ENCODE peak calls at places on chromosome 10, in eight cellular contexts. One of them, this sample, is unnamed.

GRCh38 chr10:111756541-111757061 is 427.0 kb downstream of the GPAM start:
- DNase-seq in GM12878: no peak
- DNase-seq in SK-N-SH: peak
- DNase-seq in sigmoid colon: peak
- DNase-seq in stomach: no peak
- DNase-seq in upper lobe of left lung: no peak
- DNase-seq in transverse colon: peak
- DNase-seq in esophagus muscularis mucosa: no peak
- DNase-seq in this sample: no peak

GRCh38 chr10:98423691-98424120 is 8.7 kb upstream of the PYROXD2 start:
- DNase-seq in GM12878: no peak
- DNase-seq in SK-N-SH: no peak
- DNase-seq in sigmoid colon: peak
- DNase-seq in stomach: peak
- DNase-seq in upper lobe of left lung: no peak
- DNase-seq in transverse colon: no peak
- DNase-seq in esophagus muscularis mucosa: no peak
- DNase-seq in this sample: no peak

GRCh38 chr10:83881647-83882046 is 257.7 kb upstream of the GHITM start:
- DNase-seq in GM12878: no peak
- DNase-seq in SK-N-SH: no peak
- DNase-seq in sigmoid colon: no peak
- DNase-seq in stomach: no peak
- DNase-seq in upper lobe of left lung: no peak
- DNase-seq in transverse colon: no peak
- DNase-seq in esophagus muscularis mucosa: no peak
- DNase-seq in this sample: no peak

GRCh38 chr10:13705526-13706169 is 118.9 kb downstream of the PRPF18 start:
- DNase-seq in GM12878: no peak
- DNase-seq in SK-N-SH: no peak
- DNase-seq in sigmoid colon: no peak
- DNase-seq in stomach: no peak
- DNase-seq in upper lobe of left lung: no peak
- DNase-seq in transverse colon: no peak
- DNase-seq in esophagus muscularis mucosa: no peak
- DNase-seq in this sample: no peak

GRCh38 chr10:13721486-13721885 is 134.7 kb downstream of the PRPF18 start:
- DNase-seq in GM12878: no peak
- DNase-seq in SK-N-SH: no peak
- DNase-seq in sigmoid colon: no peak
- DNase-seq in stomach: no peak
- DNase-seq in upper lobe of left lung: peak
- DNase-seq in transverse colon: no peak
- DNase-seq in esophagus muscularis mucosa: no peak
- DNase-seq in this sample: no peak

GRCh38 chr10:83871486-83872081 is 267.7 kb upstream of the GHITM start:
- DNase-seq in GM12878: peak
- DNase-seq in SK-N-SH: peak
- DNase-seq in sigmoid colon: peak
- DNase-seq in stomach: peak
- DNase-seq in upper lobe of left lung: peak
- DNase-seq in transverse colon: peak
- DNase-seq in esophagus muscularis mucosa: no peak
- DNase-seq in this sample: no peak

GRCh38 chr10:78408011-78408410 is 374.3 kb downstream of the RPS24 start:
- DNase-seq in GM12878: no peak
- DNase-seq in SK-N-SH: no peak
- DNase-seq in sigmoid colon: peak
- DNase-seq in stomach: no peak
- DNase-seq in upper lobe of left lung: no peak
- DNase-seq in transverse colon: no peak
- DNase-seq in esophagus muscularis mucosa: no peak
- DNase-seq in this sample: peak

GRCh38 chr10:12502526-12503274 is 153.4 kb downstream of the CAMK1D start:
- DNase-seq in GM12878: no peak
- DNase-seq in SK-N-SH: no peak
- DNase-seq in sigmoid colon: no peak
- DNase-seq in stomach: no peak
- DNase-seq in upper lobe of left lung: no peak
- DNase-seq in transverse colon: no peak
- DNase-seq in esophagus muscularis mucosa: no peak
- DNase-seq in this sample: peak

GRCh38 chr10:20855398-20856038 is 41.6 kb downstream of the NEBL start:
- DNase-seq in GM12878: no peak
- DNase-seq in SK-N-SH: peak
- DNase-seq in sigmoid colon: no peak
- DNase-seq in stomach: no peak
- DNase-seq in upper lobe of left lung: no peak
- DNase-seq in transverse colon: no peak
- DNase-seq in esophagus muscularis mucosa: no peak
- DNase-seq in this sample: no peak

GRCh38 chr10:24255907-24256306 is 47.0 kb downstream of the KIAA1217 start:
- DNase-seq in GM12878: no peak
- DNase-seq in SK-N-SH: peak
- DNase-seq in sigmoid colon: no peak
- DNase-seq in stomach: no peak
- DNase-seq in upper lobe of left lung: no peak
- DNase-seq in transverse colon: no peak
- DNase-seq in esophagus muscularis mucosa: no peak
- DNase-seq in this sample: no peak

GRCh38 chr10:116490028-116490662 is 55.6 kb upstream of the PNLIP start:
- DNase-seq in GM12878: no peak
- DNase-seq in SK-N-SH: peak
- DNase-seq in sigmoid colon: no peak
- DNase-seq in stomach: no peak
- DNase-seq in upper lobe of left lung: no peak
- DNase-seq in transverse colon: no peak
- DNase-seq in esophagus muscularis mucosa: no peak
- DNase-seq in this sample: no peak

GRCh38 chr10:3071405-3072198 is 4.3 kb downstream of the PFKP start:
- DNase-seq in GM12878: no peak
- DNase-seq in SK-N-SH: no peak
- DNase-seq in sigmoid colon: no peak
- DNase-seq in stomach: no peak
- DNase-seq in upper lobe of left lung: peak
- DNase-seq in transverse colon: no peak
- DNase-seq in esophagus muscularis mucosa: no peak
- DNase-seq in this sample: no peak

GRCh38 chr10:69407621-69408301 is 9.0 kb downstream of the TACR2 start:
- DNase-seq in GM12878: no peak
- DNase-seq in SK-N-SH: peak
- DNase-seq in sigmoid colon: no peak
- DNase-seq in stomach: no peak
- DNase-seq in upper lobe of left lung: no peak
- DNase-seq in transverse colon: no peak
- DNase-seq in esophagus muscularis mucosa: no peak
- DNase-seq in this sample: no peak

GRCh38 chr10:6385683-6386082 is 183.0 kb downstream of the PFKFB3 start:
- DNase-seq in GM12878: no peak
- DNase-seq in SK-N-SH: no peak
- DNase-seq in sigmoid colon: no peak
- DNase-seq in stomach: no peak
- DNase-seq in upper lobe of left lung: no peak
- DNase-seq in transverse colon: no peak
- DNase-seq in esophagus muscularis mucosa: no peak
- DNase-seq in this sample: no peak

GRCh38 chr10:23280420-23281043 is 64.1 kb downstream of the C10orf67 start:
- DNase-seq in GM12878: no peak
- DNase-seq in SK-N-SH: no peak
- DNase-seq in sigmoid colon: no peak
- DNase-seq in stomach: no peak
- DNase-seq in upper lobe of left lung: no peak
- DNase-seq in transverse colon: no peak
- DNase-seq in esophagus muscularis mucosa: no peak
- DNase-seq in this sample: no peak

GRCh38 chr10:43390791-43391190 is 18.2 kb downstream of the HNRNPF start:
- DNase-seq in GM12878: no peak
- DNase-seq in SK-N-SH: peak
- DNase-seq in sigmoid colon: peak
- DNase-seq in stomach: no peak
- DNase-seq in upper lobe of left lung: no peak
- DNase-seq in transverse colon: no peak
- DNase-seq in esophagus muscularis mucosa: no peak
- DNase-seq in this sample: no peak

GRCh38 chr10:69843923-69844322 is 42.2 kb downstream of the COL13A1 start:
- DNase-seq in GM12878: no peak
- DNase-seq in SK-N-SH: no peak
- DNase-seq in sigmoid colon: no peak
- DNase-seq in stomach: no peak
- DNase-seq in upper lobe of left lung: no peak
- DNase-seq in transverse colon: no peak
- DNase-seq in esophagus muscularis mucosa: no peak
- DNase-seq in this sample: no peak

GRCh38 chr10:110820321-110820814 is 51.4 kb upstream of the PDCD4 start:
- DNase-seq in GM12878: no peak
- DNase-seq in SK-N-SH: peak
- DNase-seq in sigmoid colon: peak
- DNase-seq in stomach: no peak
- DNase-seq in upper lobe of left lung: no peak
- DNase-seq in transverse colon: no peak
- DNase-seq in esophagus muscularis mucosa: no peak
- DNase-seq in this sample: no peak

GRCh38 chr10:106107711-106108110 is 1056.8 kb downstream of the SORCS1 start:
- DNase-seq in GM12878: no peak
- DNase-seq in SK-N-SH: no peak
- DNase-seq in sigmoid colon: no peak
- DNase-seq in stomach: no peak
- DNase-seq in upper lobe of left lung: no peak
- DNase-seq in transverse colon: no peak
- DNase-seq in esophagus muscularis mucosa: no peak
- DNase-seq in this sample: no peak

GRCh38 chr10:86940677-86941076 is 16.7 kb downstream of the MMRN2 start:
- DNase-seq in GM12878: no peak
- DNase-seq in SK-N-SH: no peak
- DNase-seq in sigmoid colon: no peak
- DNase-seq in stomach: peak
- DNase-seq in upper lobe of left lung: no peak
- DNase-seq in transverse colon: no peak
- DNase-seq in esophagus muscularis mucosa: no peak
- DNase-seq in this sample: no peak

GRCh38 chr10:30817541-30817940 is 188.0 kb upstream of the LYZL2 start:
- DNase-seq in GM12878: no peak
- DNase-seq in SK-N-SH: no peak
- DNase-seq in sigmoid colon: no peak
- DNase-seq in stomach: no peak
- DNase-seq in upper lobe of left lung: no peak
- DNase-seq in transverse colon: no peak
- DNase-seq in esophagus muscularis mucosa: no peak
- DNase-seq in this sample: no peak
- TF ChIP-seq POLR2AphosphoS5 in GM12878: no peak
- TF ChIP-seq POLR2AphosphoS5 in SK-N-SH: no peak
- TF ChIP-seq POLR2AphosphoS5 in sigmoid colon: no peak
- TF ChIP-seq POLR2AphosphoS5 in stomach: no peak
- TF ChIP-seq POLR2AphosphoS5 in upper lobe of left lung: no peak
- TF ChIP-seq POLR2AphosphoS5 in transverse colon: no peak
- TF ChIP-seq POLR2AphosphoS5 in esophagus muscularis mucosa: no peak
- TF ChIP-seq POLR2AphosphoS5 in this sample: no peak

DNA sequence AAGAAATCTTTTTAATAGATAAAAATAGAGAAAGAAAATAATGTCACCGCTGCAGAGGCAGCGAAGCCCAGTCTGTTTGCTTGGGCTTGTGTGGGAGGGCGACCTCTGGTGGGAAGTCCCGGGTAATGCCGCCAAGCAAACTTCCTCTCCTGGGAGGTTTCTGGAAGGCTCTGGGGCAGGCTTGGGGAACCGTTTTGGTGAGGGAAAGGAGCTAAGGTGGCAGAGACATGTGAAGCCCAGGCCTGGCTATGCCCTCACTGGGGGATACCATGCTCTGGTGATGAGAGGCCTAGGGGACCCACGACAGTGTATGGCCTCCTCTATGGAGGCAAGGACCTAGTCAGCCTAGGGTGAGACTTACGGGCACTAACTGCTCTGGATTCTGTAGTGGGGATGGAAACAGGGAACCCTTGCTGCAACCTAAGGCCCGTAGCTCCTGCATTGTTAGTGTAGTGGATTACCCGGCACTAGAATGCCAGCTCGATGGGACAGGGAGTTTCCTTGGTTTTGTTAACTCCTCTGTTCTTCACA is 605.1 kb downstream of the LRMDA start:
- DNase-seq in GM12878: no peak
- DNase-seq in SK-N-SH: peak
- DNase-seq in sigmoid colon: peak
- DNase-seq in stomach: peak
- DNase-seq in upper lobe of left lung: no peak
- DNase-seq in transverse colon: peak
- DNase-seq in esophagus muscularis mucosa: peak
- DNase-seq in this sample: peak
- TF ChIP-seq EP300 in GM12878: no peak
- TF ChIP-seq EP300 in SK-N-SH: no peak
- TF ChIP-seq EP300 in sigmoid colon: no peak
- TF ChIP-seq EP300 in stomach: no peak
- TF ChIP-seq EP300 in upper lobe of left lung: no peak
- TF ChIP-seq EP300 in transverse colon: no peak
- TF ChIP-seq EP300 in esophagus muscularis mucosa: no peak
- TF ChIP-seq EP300 in this sample: no peak

GRCh38 chr10:48440771-48441170 is 134.3 kb downstream of the MAPK8 start:
- DNase-seq in GM12878: no peak
- DNase-seq in SK-N-SH: no peak
- DNase-seq in sigmoid colon: no peak
- DNase-seq in stomach: no peak
- DNase-seq in upper lobe of left lung: no peak
- DNase-seq in transverse colon: no peak
- DNase-seq in esophagus muscularis mucosa: peak
- DNase-seq in this sample: no peak
- TF ChIP-seq POLR2AphosphoS5 in GM12878: no peak
- TF ChIP-seq POLR2AphosphoS5 in SK-N-SH: no peak
- TF ChIP-seq POLR2AphosphoS5 in sigmoid colon: no peak
- TF ChIP-seq POLR2AphosphoS5 in stomach: no peak
- TF ChIP-seq POLR2AphosphoS5 in upper lobe of left lung: no peak
- TF ChIP-seq POLR2AphosphoS5 in transverse colon: no peak
- TF ChIP-seq POLR2AphosphoS5 in esophagus muscularis mucosa: no peak
- TF ChIP-seq POLR2AphosphoS5 in this sample: no peak

GRCh38 chr10:73116017-73116416 is 5.8 kb downstream of the NUDT13 start:
- DNase-seq in GM12878: no peak
- DNase-seq in SK-N-SH: no peak
- DNase-seq in sigmoid colon: no peak
- DNase-seq in stomach: no peak
- DNase-seq in upper lobe of left lung: no peak
- DNase-seq in transverse colon: no peak
- DNase-seq in esophagus muscularis mucosa: no peak
- DNase-seq in this sample: no peak

GRCh38 chr10:73119952-73120351 is 9.7 kb downstream of the NUDT13 start:
- DNase-seq in GM12878: no peak
- DNase-seq in SK-N-SH: no peak
- DNase-seq in sigmoid colon: no peak
- DNase-seq in stomach: no peak
- DNase-seq in upper lobe of left lung: no peak
- DNase-seq in transverse colon: no peak
- DNase-seq in esophagus muscularis mucosa: no peak
- DNase-seq in this sample: no peak

GRCh38 chr10:73119457-73119856 is 9.2 kb downstream of the NUDT13 start:
- DNase-seq in GM12878: no peak
- DNase-seq in SK-N-SH: no peak
- DNase-seq in sigmoid colon: no peak
- DNase-seq in stomach: no peak
- DNase-seq in upper lobe of left lung: no peak
- DNase-seq in transverse colon: no peak
- DNase-seq in esophagus muscularis mucosa: no peak
- DNase-seq in this sample: no peak

GRCh38 chr10:73113543-73113942 is 3.3 kb downstream of the NUDT13 start:
- DNase-seq in GM12878: no peak
- DNase-seq in SK-N-SH: no peak
- DNase-seq in sigmoid colon: no peak
- DNase-seq in stomach: no peak
- DNase-seq in upper lobe of left lung: no peak
- DNase-seq in transverse colon: no peak
- DNase-seq in esophagus muscularis mucosa: no peak
- DNase-seq in this sample: no peak

GRCh38 chr10:73117976-73118743 is 7.9 kb downstream of the NUDT13 start:
- DNase-seq in GM12878: peak
- DNase-seq in SK-N-SH: no peak
- DNase-seq in sigmoid colon: no peak
- DNase-seq in stomach: no peak
- DNase-seq in upper lobe of left lung: no peak
- DNase-seq in transverse colon: no peak
- DNase-seq in esophagus muscularis mucosa: no peak
- DNase-seq in this sample: no peak
- TF ChIP-seq EP300 in GM12878: peak
- TF ChIP-seq EP300 in SK-N-SH: no peak
- TF ChIP-seq EP300 in sigmoid colon: no peak
- TF ChIP-seq EP300 in stomach: no peak
- TF ChIP-seq EP300 in upper lobe of left lung: no peak
- TF ChIP-seq EP300 in transverse colon: no peak
- TF ChIP-seq EP300 in esophagus muscularis mucosa: no peak
- TF ChIP-seq EP300 in this sample: no peak